ENCODE peak calls at places on chromosome 9, in five cellular contexts. A is tibial nerve, P is cardiac muscle cell, U is fibroblast of villous mesenchyme, L is NCI-H460. W is an unnamed sample.

GRCh38 chr9:2576631-2577030 is 45.0 kb upstream of the VLDLR start:
- DNase-seq in L (no peak), U (no peak), P (no peak), A (no peak), W (peak; percentile 12)

GRCh38 chr9:118630931-118631595 is 738.2 kb downstream of the BRINP1 start:
- DNase-seq in U (no peak), L (no peak), P (no peak), A (no peak), W (no peak)

GRCh38 chr9:88577736-88578485 is 42.9 kb downstream of the NXNL2 start:
- DNase-seq in L (no peak), P (no peak), A (no peak), U (no peak), W (no peak)

GRCh38 chr9:2726620-2727335 is 9.5 kb downstream of the KCNV2 start:
- DNase-seq in P (no peak), A (no peak), U (no peak), L (no peak), W (peak; percentile 35)

GRCh38 chr9:99299214-99300102 is 77.4 kb downstream of the SEC61B start:
- DNase-seq in A (no peak), U (peak; percentile 24), L (peak; percentile 15), P (peak; percentile 19), W (peak; percentile 32)

GRCh38 chr9:79308012-79308411 is 263.8 kb upstream of the TLE4 start:
- DNase-seq in U (no peak), A (no peak), P (no peak), L (no peak), W (no peak)

GRCh38 chr9:101375546-101375945 is 9.3 kb downstream of the BAAT start:
- DNase-seq in A (no peak), U (no peak), P (no peak), L (no peak), W (no peak)

GRCh38 chr9:929719-930118 is 46.7 kb upstream of the DMRT3 start:
- DNase-seq in U (no peak), P (no peak), L (no peak), A (no peak), W (no peak)

GRCh38 chr9:121233906-121234901 is 32.5 kb upstream of the RAB14 start:
- DNase-seq in L (no peak), A (no peak), P (no peak), U (peak; percentile 43), W (peak; percentile 58)

GRCh38 chr9:98742325-98743280 is 33.9 kb upstream of the GABBR2 start:
- DNase-seq in L (no peak), P (no peak), U (peak; percentile 6), A (no peak), W (peak; percentile 21)

GRCh38 chr9:119773823-119774222 is 404.6 kb upstream of the BRINP1 start:
- DNase-seq in L (no peak), U (no peak), P (no peak), A (no peak), W (no peak)

GRCh38 chr9:2872307-2872940 is 28.5 kb upstream of the PUM3 start:
- DNase-seq in L (peak; percentile 23), P (peak; percentile 58), U (peak; percentile 40), A (no peak), W (peak; percentile 47)

GRCh38 chr9:35552837-35553236 is 52.2 kb upstream of the TESK1 start:
- DNase-seq in A (no peak), L (no peak), P (no peak), U (no peak), W (no peak)

GRCh38 chr9:15205632-15206243 is 101.3 kb downstream of the TTC39B start:
- DNase-seq in U (peak; percentile 56), P (no peak), A (no peak), L (no peak), W (peak; percentile 20)

GRCh38 chr9:127886401-127886972 is 9.0 kb upstream of the AK1 start:
- DNase-seq in P (no peak), U (no peak), A (no peak), L (no peak), W (no peak)

GRCh38 chr9:36866840-36867239 is 167.2 kb downstream of the PAX5 start:
- DNase-seq in A (no peak), L (no peak), U (no peak), P (no peak), W (no peak)

GRCh38 chr9:131872006-131872405 is 132.1 kb upstream of the RAPGEF1 start:
- DNase-seq in U (no peak), L (no peak), P (no peak), A (no peak), W (no peak)

GRCh38 chr9:37514999-37515398 is 29.3 kb downstream of the POLR1E start:
- DNase-seq in U (no peak), A (no peak), L (no peak), P (no peak), W (no peak)

GRCh38 chr9:22739712-22740111 is 293.1 kb downstream of the DMRTA1 start:
- DNase-seq in L (no peak), P (no peak), A (no peak), U (no peak), W (no peak)

GRCh38 chr9:15570769-15571168 is 17.9 kb downstream of the CCDC171 start:
- DNase-seq in P (no peak), U (no peak), L (no peak), A (no peak), W (no peak)

GRCh38 chr9:21102311-21102710 is 24.6 kb upstream of the IFNB1 start:
- DNase-seq in P (no peak), L (no peak), U (no peak), A (no peak), W (peak; percentile 35)

GRCh38 chr9:11038366-11038765 is 425.6 kb upstream of the PTPRD start:
- DNase-seq in A (no peak), P (no peak), U (no peak), L (no peak), W (no peak)

GRCh38 chr9:131402738-131403492 is 9.0 kb downstream of the PRRC2B start:
- DNase-seq in A (peak; percentile 92), U (peak; percentile 93), L (peak; percentile 81), P (no peak), W (peak; percentile 94)

GRCh38 chr9:31140316-31140715 is 1244.1 kb upstream of the ACO1 start:
- DNase-seq in U (peak; percentile 14), P (peak; percentile 22), A (no peak), L (peak; percentile 17), W (peak; percentile 55)

GRCh38 chr9:108859459-108860114 is 2.5 kb upstream of the ACTL7A start:
- DNase-seq in A (no peak), L (no peak), U (no peak), P (no peak), W (no peak)